ENCODE peak calls at places on chromosomes 11 and 22, in five cellular contexts. I, U, H, Q and N are unnamed samples.

GRCh38 chr22:48643066-48643731 is 1184.5 kb downstream of the BRD1 start:
- DNase-seq in H (no peak), U (no peak), Q (no peak), I (no peak), N (no peak)

GRCh38 chr22:31098633-31099110 is 8.7 kb downstream of the SELENOM start:
- DNase-seq in U (no peak), Q (no peak), I (peak; percentile 70), H (peak; percentile 94), N (no peak)

GRCh38 chr11:27429740-27430451 is 42.7 kb downstream of the LGR4 start:
- DNase-seq in I (no peak), U (no peak), H (peak; percentile 20), Q (no peak), N (no peak)

GRCh38 chr11:45041556-45041955 is 90.9 kb upstream of the TP53I11 start:
- DNase-seq in H (no peak), U (no peak), I (no peak), Q (no peak), N (no peak)

GRCh38 chr11:110125632-110126031 is 32.4 kb downstream of the ZC3H12C start:
- DNase-seq in I (no peak), Q (peak; percentile 26), H (no peak), U (peak; percentile 40), N (no peak)

GRCh38 chr11:96390403-96390830 is 604 bp downstream of the JRKL start:
- DNase-seq in I (no peak), U (peak; percentile 67), Q (no peak), H (no peak), N (no peak)

GRCh38 chr11:109641549-109641948 is 219.6 kb downstream of the C11orf87 start:
- DNase-seq in U (peak; percentile 46), Q (no peak), I (peak; percentile 82), H (peak; percentile 78), N (peak; percentile 14)

GRCh38 chr11:57395905-57396623 is 5.6 kb upstream of the PRG2 start:
- DNase-seq in I (no peak), H (no peak), Q (no peak), U (no peak), N (no peak)

GRCh38 chr11:17221968-17222367 is 14.2 kb upstream of the PIK3C2A start:
- DNase-seq in U (peak; percentile 65), H (no peak), Q (peak; percentile 50), I (no peak), N (peak; percentile 17)

GRCh38 chr11:60563553-60564235 is 48.5 kb downstream of the MS4A13 start:
- DNase-seq in U (peak; percentile 1), H (peak; percentile 46), Q (no peak), I (no peak), N (no peak)

GRCh38 chr22:17443413-17444203 is 74.3 kb downstream of the CECR2 start:
- DNase-seq in H (no peak), Q (no peak), U (no peak), I (no peak), N (no peak)

GRCh38 chr11:46001427-46002049 is 79.1 kb downstream of the LARGE2 start:
- DNase-seq in H (peak; percentile 92), U (peak; percentile 67), Q (no peak), I (no peak), N (no peak)

GRCh38 chr22:30822216-30823014 is 127.7 kb downstream of the OSBP2 start:
- DNase-seq in I (peak; percentile 4), U (no peak), Q (no peak), H (peak; percentile 57), N (no peak)

GRCh38 chr22:17314472-17314871 is 54.8 kb upstream of the CECR2 start:
- DNase-seq in U (no peak), H (no peak), I (no peak), Q (no peak), N (no peak)

GRCh38 chr22:30881361-30882180 is 87.0 kb downstream of the MORC2 start:
- DNase-seq in U (no peak), I (peak; percentile 81), Q (no peak), H (peak; percentile 17), N (no peak)

GRCh38 chr22:19149047-19149883 is 827 bp downstream of the GSC2 start:
- DNase-seq in U (no peak), H (peak; percentile 75), I (peak; percentile 8), Q (no peak), N (no peak)

GRCh38 chr11:58829736-58830135 is 14.8 kb downstream of the GLYATL2 start:
- DNase-seq in U (peak; percentile 72), Q (no peak), H (no peak), I (no peak), N (peak; percentile 41)

DNA sequence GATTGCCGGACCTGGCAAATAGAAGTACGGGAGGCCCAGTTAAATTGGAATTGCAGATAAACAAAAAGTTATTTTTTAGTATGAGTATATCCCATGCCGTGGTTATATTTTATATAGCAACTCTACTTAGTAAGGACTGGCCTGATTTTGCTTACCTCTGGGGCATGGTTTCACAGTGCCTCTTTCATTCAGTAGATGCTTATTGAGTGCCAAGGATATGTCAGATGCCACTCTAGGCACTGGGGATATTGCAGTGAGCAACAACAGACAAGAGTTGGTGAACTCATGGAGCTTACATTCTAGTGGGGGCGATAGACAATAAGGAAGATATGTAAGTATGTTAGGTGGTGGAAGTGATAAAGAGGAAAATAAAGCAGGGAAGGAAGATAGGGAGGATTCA is 112.2 kb downstream of the TEAD1 start:
- DNase-seq in I (no peak), H (no peak), Q (no peak), U (no peak), N (no peak)
- TF ChIP-seq CTCF in I (no peak), H (no peak), Q (no peak), U (no peak), N (no peak)

GRCh38 chr11:63502252-63502820 is 3.5 kb upstream of the LGALS12 start:
- DNase-seq in Q (no peak), I (no peak), H (no peak), U (no peak), N (no peak)
- H3K4me3 ChIP-seq in Q (no peak overlapping the region), I (no peak overlapping the region), H (no peak overlapping the region), U (no peak overlapping the region), N (no peak overlapping the region)

GRCh38 chr22:25331050-25331449 is 111.6 kb downstream of the CRYBB2 start:
- DNase-seq in U (no peak), Q (no peak), H (no peak), I (no peak), N (no peak)

GRCh38 chr22:25332386-25332785 is 112.9 kb downstream of the CRYBB2 start:
- DNase-seq in U (no peak), Q (no peak), H (no peak), I (no peak), N (no peak)

DNA sequence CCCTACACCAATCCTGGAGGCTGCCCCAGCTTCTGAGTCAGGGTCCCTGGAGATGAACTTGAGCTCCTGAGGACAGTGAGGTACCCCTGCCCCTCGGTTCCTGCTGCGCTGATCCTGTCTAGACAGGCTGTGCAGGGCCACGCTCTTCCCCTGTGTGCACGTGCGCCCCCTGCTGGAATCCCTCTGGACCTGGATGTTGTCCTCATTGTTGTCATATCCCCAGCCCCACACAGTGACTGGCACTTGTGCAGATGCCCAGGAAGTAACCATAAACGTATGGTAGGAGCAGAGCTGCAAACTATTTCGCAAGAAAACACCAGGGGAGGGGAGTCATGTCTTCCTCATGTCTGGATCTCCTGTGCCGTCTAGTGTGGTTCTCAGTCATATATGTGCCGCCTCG is 114.7 kb downstream of the CRYBB2 start:
- DNase-seq in Q (no peak), I (peak; percentile 79), U (peak; percentile 14), H (peak; percentile 95), N (no peak)
- TF ChIP-seq CTCF in Q (peak; percentile 39), I (peak; percentile 53), U (peak; percentile 50), H (peak; percentile 99), N (peak; percentile 34)

GRCh38 chr11:93526691-93527583 is 16.3 kb downstream of the SMCO4 start:
- DNase-seq in Q (no peak), U (no peak), H (no peak), I (no peak), N (no peak)

GRCh38 chr11:93530468-93530826 is 12.7 kb downstream of the SMCO4 start:
- DNase-seq in I (no peak), H (no peak), U (no peak), Q (no peak), N (no peak)

GRCh38 chr11:93529707-93530467 is 13.3 kb downstream of the SMCO4 start:
- DNase-seq in H (no peak), U (no peak), Q (no peak), I (no peak), N (no peak)

GRCh38 chr11:93528252-93528651 is 14.9 kb downstream of the SMCO4 start:
- DNase-seq in U (no peak), H (no peak), Q (no peak), I (no peak), N (no peak)

GRCh38 chr11:93528757-93529639 is 14.2 kb downstream of the SMCO4 start:
- DNase-seq in I (no peak), Q (no peak), H (no peak), U (no peak), N (no peak)
- H3K4me3 ChIP-seq in I (no peak overlapping the region), Q (no peak overlapping the region), H (no peak overlapping the region), U (no peak overlapping the region), N (no peak overlapping the region)

GRCh38 chr22:35116817-35117216 is 50.9 kb downstream of the ISX start:
- DNase-seq in I (no peak), Q (no peak), H (no peak), U (no peak), N (no peak)
- TF ChIP-seq CTCF in I (no peak), Q (no peak), H (peak; percentile 46), U (no peak), N (no peak)

GRCh38 chr11:10460611-10461275 is 5.7 kb downstream of the AMPD3 start:
- DNase-seq in I (no peak), H (no peak), Q (no peak), U (no peak), N (no peak)
- H3K4me3 ChIP-seq in I (no peak overlapping the region), H (no peak overlapping the region), Q (no peak overlapping the region), U (no peak overlapping the region), N (no peak overlapping the region)

GRCh38 chr22:46262449-46263207 is 515 bp downstream of the PKDREJ start:
- DNase-seq in H (peak; percentile 91), U (peak; percentile 29), I (peak; percentile 19), Q (no peak), N (no peak)
- TF ChIP-seq CTCF in H (peak; percentile 81), U (no peak), I (peak; percentile 30), Q (peak; percentile 38), N (peak; percentile 12)